ENCODE peak calls at places on chromosomes 3 and 15, in six cellular contexts. One of them, this sample, is unnamed. For H3K4me1, the result is how much of the 10 kb centered on the place peaks cover.

GRCh38 chr15:98653686-98654085 is 5.3 kb downstream of the IGF1R start:
- DNase-seq in HCT116: no peak
- DNase-seq in GM12878: no peak
- DNase-seq in IMR-90: no peak
- DNase-seq in H1: no peak
- DNase-seq in HepG2: no peak
- DNase-seq in this sample: no peak

GRCh38 chr15:101100118-101100517 is 151.7 kb downstream of the CHSY1 start:
- DNase-seq in H1: no peak
- DNase-seq in IMR-90: no peak
- DNase-seq in GM12878: no peak
- DNase-seq in HCT116: no peak
- DNase-seq in HepG2: no peak
- DNase-seq in this sample: no peak

GRCh38 chr15:48560321-48561051 is 85.0 kb downstream of the FBN1 start:
- DNase-seq in GM12878: peak
- DNase-seq in HepG2: no peak
- DNase-seq in HCT116: no peak
- DNase-seq in H1: no peak
- DNase-seq in IMR-90: no peak
- DNase-seq in this sample: peak

GRCh38 chr15:68821898-68822380 is 1.2 kb upstream of the ANP32A start:
- DNase-seq in GM12878: no peak
- DNase-seq in HCT116: no peak
- DNase-seq in H1: no peak
- DNase-seq in IMR-90: no peak
- DNase-seq in HepG2: peak
- DNase-seq in this sample: peak

GRCh38 chr3:155302476-155302875 is 9.0 kb upstream of the STRIT1 start:
- DNase-seq in GM12878: no peak
- DNase-seq in HCT116: no peak
- DNase-seq in H1: no peak
- DNase-seq in HepG2: no peak
- DNase-seq in IMR-90: peak
- DNase-seq in this sample: no peak

GRCh38 chr15:71547066-71547465 is 263.3 kb upstream of the NR2E3 start:
- DNase-seq in GM12878: no peak
- DNase-seq in H1: no peak
- DNase-seq in HCT116: no peak
- DNase-seq in IMR-90: no peak
- DNase-seq in HepG2: no peak
- DNase-seq in this sample: no peak

GRCh38 chr3:29255854-29256696 is 24.8 kb upstream of the RBMS3 start:
- DNase-seq in H1: no peak
- DNase-seq in IMR-90: peak
- DNase-seq in HCT116: no peak
- DNase-seq in GM12878: no peak
- DNase-seq in HepG2: no peak
- DNase-seq in this sample: no peak

GRCh38 chr15:68400066-68400456 is 31.9 kb downstream of the ITGA11 start:
- DNase-seq in GM12878: no peak
- DNase-seq in HCT116: no peak
- DNase-seq in HepG2: no peak
- DNase-seq in IMR-90: no peak
- DNase-seq in H1: no peak
- DNase-seq in this sample: no peak

GRCh38 chr3:198079771-198080520 is 119.9 kb downstream of the LMLN start:
- DNase-seq in IMR-90: peak
- DNase-seq in HepG2: no peak
- DNase-seq in GM12878: no peak
- DNase-seq in H1: peak
- DNase-seq in HCT116: peak
- DNase-seq in this sample: no peak

GRCh38 chr3:114093596-114093995 is 37.1 kb downstream of the QTRT2 start:
- DNase-seq in HepG2: no peak
- DNase-seq in GM12878: no peak
- DNase-seq in HCT116: peak
- DNase-seq in IMR-90: peak
- DNase-seq in H1: no peak
- DNase-seq in this sample: peak

GRCh38 chr3:123050666-123051065 is 16.2 kb upstream of the PDIA5 start:
- DNase-seq in HCT116: no peak
- DNase-seq in H1: no peak
- DNase-seq in HepG2: no peak
- DNase-seq in GM12878: no peak
- DNase-seq in IMR-90: no peak
- DNase-seq in this sample: no peak

GRCh38 chr15:101799665-101800064 is 3.6 kb upstream of the OR4F6 start:
- DNase-seq in H1: no peak
- DNase-seq in GM12878: no peak
- DNase-seq in HepG2: no peak
- DNase-seq in IMR-90: no peak
- DNase-seq in HCT116: no peak
- DNase-seq in this sample: no peak

GRCh38 chr15:63048986-63049665 is 6.6 kb downstream of the TPM1 start:
- DNase-seq in GM12878: no peak
- DNase-seq in HCT116: no peak
- DNase-seq in H1: no peak
- DNase-seq in HepG2: peak
- DNase-seq in IMR-90: peak
- DNase-seq in this sample: peak

GRCh38 chr3:153173758-153174516 is 11.9 kb downstream of the RAP2B start:
- DNase-seq in H1: no peak
- DNase-seq in HepG2: peak
- DNase-seq in IMR-90: peak
- DNase-seq in GM12878: no peak
- DNase-seq in HCT116: peak
- DNase-seq in this sample: no peak

GRCh38 chr3:62843508-62843907 is 31.7 kb downstream of the CADPS start:
- DNase-seq in HCT116: no peak
- DNase-seq in HepG2: no peak
- DNase-seq in IMR-90: no peak
- DNase-seq in GM12878: no peak
- DNase-seq in H1: no peak
- DNase-seq in this sample: no peak

GRCh38 chr3:175818811-175819464 is 959.8 kb downstream of the NAALADL2 start:
- DNase-seq in H1: no peak
- DNase-seq in IMR-90: no peak
- DNase-seq in GM12878: no peak
- DNase-seq in HCT116: peak
- DNase-seq in HepG2: no peak
- DNase-seq in this sample: no peak

GRCh38 chr3:162390891-162391290 is 894.3 kb downstream of the OTOL1 start:
- DNase-seq in H1: no peak
- DNase-seq in IMR-90: peak
- DNase-seq in GM12878: no peak
- DNase-seq in HCT116: peak
- DNase-seq in HepG2: no peak
- DNase-seq in this sample: no peak

GRCh38 chr3:133956982-133957381 is 61.3 kb upstream of the RAB6B start:
- DNase-seq in H1: no peak
- DNase-seq in GM12878: no peak
- DNase-seq in HCT116: no peak
- DNase-seq in HepG2: no peak
- DNase-seq in IMR-90: no peak
- DNase-seq in this sample: no peak

GRCh38 chr3:20222274-20222673 is 36.3 kb upstream of the SGO1 start:
- DNase-seq in HepG2: no peak
- DNase-seq in GM12878: no peak
- DNase-seq in IMR-90: no peak
- DNase-seq in H1: no peak
- DNase-seq in HCT116: no peak
- DNase-seq in this sample: no peak

GRCh38 chr3:183122257-183122932 is 23.1 kb upstream of the MCCC1 start:
- DNase-seq in IMR-90: peak
- DNase-seq in HCT116: peak
- DNase-seq in GM12878: no peak
- DNase-seq in H1: no peak
- DNase-seq in HepG2: peak
- DNase-seq in this sample: peak

GRCh38 chr15:52054381-52054780 is 35.4 kb downstream of the MAPK6 start:
- DNase-seq in H1: no peak
- DNase-seq in HCT116: no peak
- DNase-seq in IMR-90: peak
- DNase-seq in GM12878: no peak
- DNase-seq in HepG2: peak
- DNase-seq in this sample: no peak

GRCh38 chr15:85289677-85290365 is 90.6 kb upstream of the AKAP13 start:
- DNase-seq in IMR-90: peak
- DNase-seq in H1: no peak
- DNase-seq in HepG2: peak
- DNase-seq in GM12878: no peak
- DNase-seq in HCT116: peak
- DNase-seq in this sample: peak

GRCh38 chr3:40309925-40310635 is 573 bp downstream of the EIF1B start:
- DNase-seq in IMR-90: peak
- DNase-seq in HCT116: no peak
- DNase-seq in HepG2: peak
- DNase-seq in H1: no peak
- DNase-seq in GM12878: no peak
- DNase-seq in this sample: peak

GRCh38 chr3:152328841-152329240 is 60.1 kb downstream of the MBNL1 start:
- DNase-seq in IMR-90: peak
- DNase-seq in H1: no peak
- DNase-seq in GM12878: no peak
- DNase-seq in HCT116: peak
- DNase-seq in HepG2: peak
- DNase-seq in this sample: peak

GRCh38 chr15:90351479-90352108 is 490 bp upstream of the ZNF774 start:
- DNase-seq in HepG2: no peak
- DNase-seq in HCT116: no peak
- DNase-seq in IMR-90: no peak
- DNase-seq in H1: no peak
- DNase-seq in GM12878: no peak
- DNase-seq in this sample: peak

GRCh38 chr15:100671124-100671680 is 68.8 kb downstream of the ASB7 start:
- DNase-seq in IMR-90: no peak
- DNase-seq in HepG2: no peak
- DNase-seq in GM12878: no peak
- DNase-seq in HCT116: no peak
- DNase-seq in H1: no peak
- DNase-seq in this sample: no peak

GRCh38 chr15:52483712-52484111 is 45.0 kb downstream of the MYO5A start:
- DNase-seq in HCT116: no peak
- DNase-seq in HepG2: no peak
- DNase-seq in IMR-90: peak
- DNase-seq in H1: no peak
- DNase-seq in GM12878: no peak
- DNase-seq in this sample: peak

GRCh38 chr3:194218646-194219453 is 82.9 kb downstream of the HES1 start:
- DNase-seq in H1: no peak
- DNase-seq in IMR-90: no peak
- DNase-seq in GM12878: no peak
- DNase-seq in HCT116: no peak
- DNase-seq in HepG2: no peak
- DNase-seq in this sample: no peak

GRCh38 chr3:57889807-57890206 is 118.4 kb upstream of the FLNB start:
- DNase-seq in HepG2: no peak
- DNase-seq in GM12878: no peak
- DNase-seq in HCT116: no peak
- DNase-seq in IMR-90: peak
- DNase-seq in H1: no peak
- DNase-seq in this sample: peak
- TF ChIP-seq POLR2A in HepG2: no peak
- TF ChIP-seq POLR2A in GM12878: no peak
- TF ChIP-seq POLR2A in HCT116: no peak
- TF ChIP-seq POLR2A in IMR-90: no peak
- TF ChIP-seq POLR2A in H1: no peak
- TF ChIP-seq POLR2A in this sample: no peak

DNA sequence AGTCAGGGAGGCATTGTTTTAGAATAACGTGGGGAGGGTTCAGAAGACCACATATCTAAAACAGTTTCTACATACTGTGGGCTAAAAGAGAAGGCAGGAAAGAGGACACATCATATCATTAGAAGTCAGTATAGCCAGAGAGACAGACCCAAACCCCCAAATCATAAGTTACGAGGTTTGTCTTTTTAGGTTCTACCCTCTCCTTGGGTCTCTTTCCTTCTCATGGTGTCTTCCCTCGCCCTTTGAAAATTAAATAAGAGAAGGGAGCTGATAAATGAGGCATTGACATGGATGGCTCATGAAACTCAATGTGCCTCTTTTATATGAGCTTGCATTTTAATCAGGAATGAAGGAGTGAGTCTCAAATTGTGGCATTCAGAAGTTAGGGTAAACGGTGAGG is 3.4 kb downstream of the UPK1B start:
- DNase-seq in H1: no peak
- DNase-seq in HepG2: no peak
- DNase-seq in HCT116: no peak
- DNase-seq in IMR-90: no peak
- DNase-seq in GM12878: no peak
- DNase-seq in this sample: no peak
- H3K9ac ChIP-seq in H1: no peak
- H3K9ac ChIP-seq in HepG2: no peak
- H3K9ac ChIP-seq in HCT116: no peak
- H3K9ac ChIP-seq in IMR-90: no peak
- H3K9ac ChIP-seq in GM12878: no peak
- H3K9ac ChIP-seq in this sample: no peak

DNA sequence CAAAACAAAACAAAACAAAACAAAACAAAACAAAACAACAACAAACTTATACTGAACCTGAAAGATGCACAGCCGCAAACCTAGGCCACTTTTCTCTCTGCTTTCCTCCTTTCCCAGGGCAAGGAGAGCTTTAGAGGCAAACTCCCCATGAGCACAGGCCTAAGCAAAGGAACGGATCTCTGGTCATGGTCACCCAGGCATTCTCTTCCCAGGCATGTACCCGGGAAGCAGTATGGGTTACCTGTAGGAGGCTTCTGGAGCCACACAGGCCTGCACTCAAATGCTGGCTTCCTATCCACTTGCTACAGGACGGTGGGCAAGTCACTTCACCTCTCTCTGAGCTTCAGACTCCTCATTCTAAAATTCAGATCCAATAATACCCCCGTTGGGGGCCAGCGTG is 171.8 kb downstream of the SMAD6 start:
- DNase-seq in HCT116: no peak
- DNase-seq in HepG2: no peak
- DNase-seq in IMR-90: no peak
- DNase-seq in H1: no peak
- DNase-seq in GM12878: no peak
- DNase-seq in this sample: no peak
- H3K4me1 ChIP-seq in HCT116: under half
- H3K4me1 ChIP-seq in HepG2: under half
- H3K4me1 ChIP-seq in IMR-90: under half
- H3K4me1 ChIP-seq in H1: under half
- H3K4me1 ChIP-seq in GM12878: under half
- H3K4me1 ChIP-seq in this sample: under half

DNA sequence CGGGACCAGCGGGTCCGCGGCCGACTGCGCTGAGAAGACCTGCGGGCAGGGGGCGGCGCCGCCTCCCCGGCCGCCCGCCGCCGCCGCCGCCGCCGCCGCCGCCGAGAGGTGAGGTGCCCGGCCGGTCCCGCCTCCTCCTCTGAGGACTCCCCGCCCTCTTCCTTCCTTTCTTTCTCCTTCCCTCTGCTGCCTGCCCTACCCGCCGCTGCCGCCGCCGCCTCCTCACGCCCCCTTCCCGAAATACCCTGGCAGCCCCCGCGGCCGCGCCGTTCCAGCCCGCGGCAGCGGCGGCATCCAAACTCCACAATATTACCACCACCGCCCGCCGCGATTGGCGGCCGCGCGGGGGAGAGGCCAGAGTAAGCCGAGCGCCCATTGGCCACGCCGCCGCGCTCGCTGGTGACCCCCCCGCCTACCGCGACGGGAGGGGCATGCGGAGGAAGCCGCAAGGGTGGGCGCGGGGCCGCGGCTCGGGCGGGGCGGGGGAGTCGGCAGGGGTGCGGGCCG is 61.8 kb upstream of the ANKRD28 start:
- DNase-seq in HCT116: peak
- DNase-seq in IMR-90: peak
- DNase-seq in HepG2: peak
- DNase-seq in GM12878: no peak
- DNase-seq in H1: peak
- DNase-seq in this sample: peak
- TF ChIP-seq POLR2A in HCT116: no peak
- TF ChIP-seq POLR2A in IMR-90: no peak
- TF ChIP-seq POLR2A in HepG2: peak
- TF ChIP-seq POLR2A in GM12878: peak
- TF ChIP-seq POLR2A in H1: no peak
- TF ChIP-seq POLR2A in this sample: no peak